ENCODE peak calls at places on chromosomes 6 and 20, in four cellular contexts. A, L, R and P are unnamed samples.
A peak's percentile ranks its signal among the peaks of the same experiment; 100 is the strongest.

GRCh38 chr6:10384064-10384317 is 30.9 kb downstream of the TFAP2A start:
- DNase-seq in R (no peak), L (no peak), A (no peak), P (no peak)

GRCh38 chr6:89198235-89198634 is 18.9 kb downstream of the GABRR1 start:
- DNase-seq in R (no peak), L (no peak), A (no peak), P (no peak)

GRCh38 chr20:34604980-34605788 is 46.7 kb downstream of the MAP1LC3A start:
- DNase-seq in L (no peak), A (no peak), R (peak; percentile 54), P (no peak)

GRCh38 chr20:63123326-63123725 is 92.6 kb downstream of the YTHDF1 start:
- DNase-seq in L (no peak), R (no peak), A (no peak), P (no peak)

GRCh38 chr20:60206259-60206658 is 248.0 kb downstream of the CDH26 start:
- DNase-seq in R (peak; percentile 52), L (peak; percentile 63), A (peak; percentile 55), P (peak; percentile 4)

GRCh38 chr20:15799871-15800270 is 773.4 kb downstream of the KIF16B start:
- DNase-seq in A (no peak), L (no peak), R (peak; percentile 51), P (no peak)

GRCh38 chr6:161696828-161697227 is 423.0 kb upstream of the AGPAT4 start:
- DNase-seq in A (no peak), L (no peak), R (no peak), P (no peak)

GRCh38 chr6:134464690-134465411 is 146.9 kb upstream of the SGK1 start:
- DNase-seq in R (peak; percentile 53), L (no peak), A (peak; percentile 38), P (no peak)

GRCh38 chr20:17898548-17898994 is 70.0 kb downstream of the SNX5 start:
- DNase-seq in A (peak; percentile 46), R (peak; percentile 80), L (no peak), P (no peak)

GRCh38 chr6:110999634-111000270 is 17.9 kb downstream of the RPF2 start:
- DNase-seq in R (peak; percentile 58), A (no peak), L (no peak), P (no peak)

GRCh38 chr6:118187568-118188164 is 280.6 kb downstream of the SLC35F1 start:
- DNase-seq in L (no peak), R (peak; percentile 93), A (no peak), P (no peak)

GRCh38 chr6:42226251-42227143 is 8.8 kb upstream of the MRPS10 start:
- DNase-seq in L (no peak), R (peak; percentile 83), A (peak; percentile 66), P (no peak)

GRCh38 chr6:89138173-89138572 is 7.7 kb upstream of the PM20D2 start:
- DNase-seq in R (no peak), A (no peak), L (peak; percentile 36), P (peak; percentile 20)

GRCh38 chr20:4026093-4026601 is 10.8 kb upstream of the RNF24 start:
- DNase-seq in L (no peak), A (peak; percentile 72), R (peak; percentile 83), P (no peak)

GRCh38 chr20:37501940-37502339 is 19.1 kb upstream of the NNAT start:
- DNase-seq in A (no peak), R (no peak), L (no peak), P (peak; percentile 20)

GRCh38 chr6:112802154-112802553 is 455.0 kb downstream of the RFPL4B start:
- DNase-seq in A (no peak), L (no peak), R (peak; percentile 94), P (no peak)

GRCh38 chr6:79646006-79646405 is 14.9 kb downstream of the SH3BGRL2 start:
- DNase-seq in R (no peak), A (no peak), L (no peak), P (no peak)

GRCh38 chr20:6654490-6655247 is 112.8 kb upstream of the BMP2 start:
- DNase-seq in R (peak; percentile 49), L (no peak), A (no peak), P (no peak)

GRCh38 chr20:10022615-10023014 is 12.2 kb upstream of the ANKEF1 start:
- DNase-seq in L (no peak), A (no peak), R (no peak), P (no peak)

GRCh38 chr6:16769986-16770376 is 8.7 kb upstream of the ATXN1 start:
- DNase-seq in A (no peak), R (peak; percentile 89), L (no peak), P (no peak)

GRCh38 chr20:34365765-34366213 is 2.7 kb downstream of the ITCH start:
- DNase-seq in R (no peak), A (no peak), L (no peak), P (no peak)